ENCODE peak calls at places on chromosome 7, in eight cellular contexts. C is heart right ventricle; V is foreskin fibroblast; K is fibroblast of the conjunctiva; E is NCI-H2171; D is stimulated activated CD8-positive, alpha-beta memory T cell treated with anti-CD3 and anti-CD28 coated beads, Interleukin-2, amount 100 ng/mL, for 48 hours; L is ecto neural progenitor cell; H is gastrocnemius medialis. X is an unnamed sample.

GRCh38 chr7:18352339-18353255 is 143.0 kb upstream of the HDAC9 start:
- DNase-seq in C (no peak), V (peak; percentile 84), K (peak; percentile 56), E (peak; percentile 18), D (no peak), L (no peak), H (peak; percentile 17), X (peak; percentile 60)

GRCh38 chr7:85162743-85163142 is 24.1 kb downstream of the SEMA3D start:
- DNase-seq in C (no peak), V (peak; percentile 59), K (no peak), E (no peak), D (no peak), L (no peak), H (no peak), X (no peak)

GRCh38 chr7:83486957-83487356 is 162.0 kb downstream of the SEMA3E start:
- DNase-seq in C (no peak), V (peak; percentile 5), K (no peak), E (no peak), D (no peak), L (no peak), H (no peak), X (no peak)

GRCh38 chr7:129690701-129691100 is 79.2 kb downstream of the NRF1 start:
- DNase-seq in C (no peak), V (no peak), K (no peak), E (no peak), D (no peak), L (no peak), H (no peak), X (no peak)

GRCh38 chr7:11128500-11128899 is 154.8 kb downstream of the PHF14 start:
- DNase-seq in C (no peak), V (no peak), K (no peak), E (no peak), D (no peak), L (no peak), H (no peak), X (no peak)

GRCh38 chr7:4134631-4135030 is 547.5 kb upstream of the FOXK1 start:
- DNase-seq in C (no peak), V (no peak), K (no peak), E (no peak), D (no peak), L (no peak), H (no peak), X (no peak)

GRCh38 chr7:1052031-1052818 is 7.9 kb downstream of the GPR146 start:
- DNase-seq in C (peak; percentile 61), V (no peak), K (no peak), E (no peak), D (no peak), L (no peak), H (no peak), X (no peak)

GRCh38 chr7:130595986-130596385 is 72.6 kb downstream of the COPG2 start:
- DNase-seq in C (peak; percentile 25), V (no peak), K (no peak), E (no peak), D (no peak), L (no peak), H (no peak), X (no peak)

GRCh38 chr7:128017880-128018845 is 13.1 kb downstream of the LRRC4 start:
- DNase-seq in C (no peak), V (peak; percentile 53), K (no peak), E (no peak), D (no peak), L (no peak), H (no peak), X (no peak)

GRCh38 chr7:129940329-129940728 is 12.4 kb downstream of the UBE2H start:
- DNase-seq in C (no peak), V (no peak), K (no peak), E (no peak), D (no peak), L (no peak), H (no peak), X (no peak)

GRCh38 chr7:111059826-111060225 is 31.1 kb upstream of the LRRN3 start:
- DNase-seq in C (no peak), V (no peak), K (no peak), E (no peak), D (no peak), L (no peak), H (no peak), X (no peak)

GRCh38 chr7:138212314-138212713 is 136.1 kb downstream of the AKR1D1 start:
- DNase-seq in C (no peak), V (no peak), K (no peak), E (no peak), D (no peak), L (no peak), H (no peak), X (no peak)

GRCh38 chr7:39536926-39537325 is 29.3 kb upstream of the YAE1 start:
- DNase-seq in C (no peak), V (no peak), K (no peak), E (no peak), D (no peak), L (no peak), H (no peak), X (no peak)

GRCh38 chr7:41916450-41916927 is 213.6 kb upstream of the INHBA start:
- DNase-seq in C (no peak), V (peak; percentile 96), K (peak; percentile 77), E (no peak), D (no peak), L (no peak), H (peak; percentile 54), X (no peak)

GRCh38 chr7:132065973-132066611 is 509.7 kb upstream of the PODXL start:
- DNase-seq in C (no peak), V (no peak), K (no peak), E (no peak), D (no peak), L (no peak), H (no peak), X (no peak)

GRCh38 chr7:5170251-5170650 is 19.8 kb upstream of the WIPI2 start:
- DNase-seq in C (no peak), V (no peak), K (no peak), E (no peak), D (no peak), L (no peak), H (no peak), X (no peak)

GRCh38 chr7:155352753-155353115 is 55.1 kb downstream of the INSIG1 start:
- DNase-seq in C (no peak), V (no peak), K (no peak), E (no peak), D (no peak), L (no peak), H (no peak), X (no peak)

GRCh38 chr7:27171636-27172387 is 2.3 kb downstream of the HOXA10 start:
- DNase-seq in C (no peak), V (peak; percentile 73), K (no peak), E (no peak), D (no peak), L (no peak), H (peak; percentile 46), X (peak; percentile 75)

GRCh38 chr7:32059289-32060045 is 10.7 kb downstream of the PDE1C start:
- DNase-seq in C (no peak), V (peak; percentile 10), K (no peak), E (no peak), D (no peak), L (no peak), H (no peak), X (no peak)

GRCh38 chr7:71237945-71238344 is 106.0 kb downstream of the GALNT17 start:
- DNase-seq in C (peak; percentile 17), V (no peak), K (no peak), E (peak; percentile 18), D (no peak), L (peak; percentile 66), H (peak; percentile 15), X (peak; percentile 67)

GRCh38 chr7:38675500-38676106 is 44.4 kb upstream of the AMPH start:
- DNase-seq in C (no peak), V (no peak), K (no peak), E (no peak), D (no peak), L (no peak), H (peak; percentile 33), X (no peak)

GRCh38 chr7:46385662-46386309 is 464.7 kb upstream of the IGFBP3 start:
- DNase-seq in C (no peak), V (peak; percentile 93), K (peak; percentile 55), E (no peak), D (no peak), L (no peak), H (no peak), X (no peak)

X was measured in islet precursor cell.